ENCODE peak calls at places on chromosome 13, in six cellular contexts. F, P, G, I, N and Y are unnamed samples.

GRCh38 chr13:112246731-112247470 is 129.3 kb upstream of the SPACA7 start:
- DNase-seq in F (no peak), P (no peak), G (no peak), I (no peak), N (no peak), Y (no peak)

GRCh38 chr13:50127017-50127725 is 111.9 kb downstream of the KCNRG start:
- DNase-seq in F (peak; percentile 83), P (peak; percentile 45), G (peak; percentile 58), I (peak; percentile 72), N (no peak), Y (peak; percentile 77)

GRCh38 chr13:99677388-99677951 is 176.2 kb downstream of the TM9SF2 start:
- DNase-seq in F (no peak), P (no peak), G (no peak), I (peak; percentile 34), N (no peak), Y (no peak)

GRCh38 chr13:65461590-65461989 is 1768.5 kb downstream of the PCDH9 start:
- DNase-seq in F (no peak), P (no peak), G (no peak), I (no peak), N (no peak), Y (no peak)

GRCh38 chr13:103466761-103467160 is 400.5 kb upstream of the SLC10A2 start:
- DNase-seq in F (no peak), P (no peak), G (no peak), I (no peak), N (no peak), Y (peak; percentile 43)

GRCh38 chr13:29548722-29549446 is 46.6 kb downstream of the SLC7A1 start:
- DNase-seq in F (no peak), P (no peak), G (no peak), I (peak; percentile 51), N (no peak), Y (peak; percentile 39)

GRCh38 chr13:86848716-86849115 is 822.5 kb upstream of the SLITRK5 start:
- DNase-seq in F (no peak), P (no peak), G (no peak), I (no peak), N (no peak), Y (no peak)

GRCh38 chr13:27401210-27401609 is 23.2 kb upstream of the GTF3A start:
- DNase-seq in F (peak; percentile 59), P (no peak), G (peak; percentile 30), I (peak; percentile 20), N (no peak), Y (no peak)

GRCh38 chr13:98129059-98129741 is 13.7 kb upstream of the FARP1 start:
- DNase-seq in F (no peak), P (no peak), G (no peak), I (no peak), N (no peak), Y (no peak)

GRCh38 chr13:84654654-84655244 is 772.5 kb upstream of the SLITRK1 start:
- DNase-seq in F (no peak), P (peak; percentile 24), G (no peak), I (no peak), N (no peak), Y (peak; percentile 79)

GRCh38 chr13:29849071-29849541 is 1.3 kb downstream of the UBL3 start:
- DNase-seq in F (no peak), P (no peak), G (no peak), I (peak; percentile 40), N (no peak), Y (peak; percentile 53)

GRCh38 chr13:40069173-40070044 is 413.9 kb downstream of the COG6 start:
- DNase-seq in F (peak; percentile 68), P (peak; percentile 61), G (peak; percentile 80), I (peak; percentile 80), N (peak; percentile 25), Y (peak; percentile 92)

GRCh38 chr13:39052944-39053343 is 14.7 kb downstream of the NHLRC3 start:
- DNase-seq in F (no peak), P (no peak), G (no peak), I (no peak), N (no peak), Y (no peak)

GRCh38 chr13:40164137-40164536 is 502.3 kb downstream of the FOXO1 start:
- DNase-seq in F (no peak), P (no peak), G (no peak), I (peak; percentile 36), N (no peak), Y (no peak)

GRCh38 chr13:98483636-98484288 is 93.1 kb downstream of the STK24 start:
- DNase-seq in F (no peak), P (no peak), G (no peak), I (peak; percentile 52), N (no peak), Y (no peak)

GRCh38 chr13:97004096-97004876 is 10.0 kb upstream of the OXGR1 start:
- DNase-seq in F (no peak), P (no peak), G (no peak), I (peak; percentile 22), N (no peak), Y (no peak)

GRCh38 chr13:74443623-74444022 is 309.4 kb upstream of the KLF12 start:
- DNase-seq in F (no peak), P (no peak), G (no peak), I (no peak), N (no peak), Y (no peak)

GRCh38 chr13:83880275-83881027 is 1.8 kb downstream of the SLITRK1 start:
- DNase-seq in F (no peak), P (no peak), G (no peak), I (no peak), N (no peak), Y (peak; percentile 54)

GRCh38 chr13:50123002-50123401 is 107.8 kb downstream of the KCNRG start:
- DNase-seq in F (no peak), P (no peak), G (no peak), I (no peak), N (no peak), Y (no peak)

GRCh38 chr13:32019612-32020233 is 11.9 kb upstream of the FRY start:
- DNase-seq in F (no peak), P (peak; percentile 43), G (no peak), I (peak; percentile 75), N (no peak), Y (peak; percentile 84)

GRCh38 chr13:50617134-50617721 is 226.3 kb downstream of the DLEU7 start:
- DNase-seq in F (no peak), P (no peak), G (no peak), I (no peak), N (no peak), Y (no peak)

GRCh38 chr13:22757530-22758120 is 423.2 kb upstream of the SGCG start:
- DNase-seq in F (no peak), P (no peak), G (no peak), I (peak; percentile 39), N (no peak), Y (no peak)

GRCh38 chr13:66234159-66234558 is 996.0 kb downstream of the PCDH9 start:
- DNase-seq in F (no peak), P (no peak), G (no peak), I (no peak), N (no peak), Y (no peak)

GRCh38 chr13:32165791-32166190 is 134.2 kb downstream of the FRY start:
- DNase-seq in F (peak; percentile 47), P (no peak), G (peak; percentile 74), I (no peak), N (no peak), Y (no peak)

GRCh38 chr13:49113526-49114286 is 106.4 kb upstream of the MLNR start:
- DNase-seq in F (no peak), P (no peak), G (no peak), I (no peak), N (no peak), Y (no peak)

GRCh38 chr13:112893570-112894422 is 75.2 kb upstream of the MCF2L start:
- DNase-seq in F (peak; percentile 58), P (peak; percentile 83), G (no peak), I (peak; percentile 89), N (no peak), Y (peak; percentile 93)

GRCh38 chr13:38530492-38530891 is 156.4 kb upstream of the FREM2 start:
- DNase-seq in F (no peak), P (no peak), G (no peak), I (peak; percentile 15), N (no peak), Y (no peak)

GRCh38 chr13:20258963-20259288 is 26.8 kb upstream of the GJB6 start:
- DNase-seq in F (no peak), P (no peak), G (no peak), I (no peak), N (no peak), Y (no peak)
- H3K4me3 ChIP-seq in F (no peak overlapping the region), P (no peak overlapping the region), G (no peak overlapping the region), I (no peak overlapping the region), N (no peak overlapping the region), Y (no peak overlapping the region)

GRCh38 chr13:35965226-35965927 is 165.8 kb downstream of the DCLK1 start:
- DNase-seq in F (no peak), P (no peak), G (no peak), I (no peak), N (no peak), Y (no peak)
- H3K27ac ChIP-seq in F (no peak overlapping the region), P (no peak overlapping the region), G (peak overlapping the region; percentile 50), I (peak overlapping the region; percentile 33), N (no peak overlapping the region), Y (no peak overlapping the region)

DNA sequence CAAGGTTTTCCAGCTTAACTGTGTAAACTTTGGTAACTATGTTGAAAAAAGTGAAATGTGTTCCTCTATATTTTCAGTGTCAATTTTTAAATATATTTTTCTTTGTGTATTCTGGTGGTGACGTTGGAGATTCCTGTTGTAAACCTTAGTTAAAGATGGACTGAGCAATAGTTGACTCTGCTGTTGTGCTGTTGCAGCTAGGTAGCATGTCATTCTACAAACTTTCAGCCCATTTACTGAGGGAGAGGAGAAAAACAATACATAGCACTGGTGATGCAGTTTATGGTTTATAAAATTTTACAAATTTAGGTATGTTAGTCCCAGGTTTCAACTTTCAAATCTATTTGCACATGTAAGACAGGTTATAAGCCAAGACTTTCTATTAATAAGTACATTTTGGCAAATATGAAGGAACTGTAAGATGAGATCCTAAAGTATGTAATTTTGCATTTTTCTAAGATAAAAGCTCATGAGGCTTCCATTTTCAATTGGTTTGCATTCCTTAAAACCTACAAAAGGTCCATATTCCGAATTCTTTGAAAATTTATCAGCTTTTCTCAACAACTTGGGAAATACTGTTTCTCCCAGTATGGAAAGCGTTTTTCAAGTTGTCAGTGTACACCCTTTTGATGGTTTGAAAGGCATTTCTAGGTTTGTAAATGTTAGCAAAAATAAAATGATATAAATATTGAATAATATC is 1.5 kb downstream of the NDFIP2 start:
- DNase-seq in F (no peak), P (no peak), G (no peak), I (peak; percentile 37), N (no peak), Y (no peak)
- H3K4me1 ChIP-seq in F (peaks cover 33% of the 10 kb centered on the region), P (peaks cover 6% of the 10 kb centered on the region), G (peaks cover 62% of the 10 kb centered on the region), I (peaks cover 35% of the 10 kb centered on the region), N (peaks cover 16% of the 10 kb centered on the region), Y (peaks cover 4% of the 10 kb centered on the region)

DNA sequence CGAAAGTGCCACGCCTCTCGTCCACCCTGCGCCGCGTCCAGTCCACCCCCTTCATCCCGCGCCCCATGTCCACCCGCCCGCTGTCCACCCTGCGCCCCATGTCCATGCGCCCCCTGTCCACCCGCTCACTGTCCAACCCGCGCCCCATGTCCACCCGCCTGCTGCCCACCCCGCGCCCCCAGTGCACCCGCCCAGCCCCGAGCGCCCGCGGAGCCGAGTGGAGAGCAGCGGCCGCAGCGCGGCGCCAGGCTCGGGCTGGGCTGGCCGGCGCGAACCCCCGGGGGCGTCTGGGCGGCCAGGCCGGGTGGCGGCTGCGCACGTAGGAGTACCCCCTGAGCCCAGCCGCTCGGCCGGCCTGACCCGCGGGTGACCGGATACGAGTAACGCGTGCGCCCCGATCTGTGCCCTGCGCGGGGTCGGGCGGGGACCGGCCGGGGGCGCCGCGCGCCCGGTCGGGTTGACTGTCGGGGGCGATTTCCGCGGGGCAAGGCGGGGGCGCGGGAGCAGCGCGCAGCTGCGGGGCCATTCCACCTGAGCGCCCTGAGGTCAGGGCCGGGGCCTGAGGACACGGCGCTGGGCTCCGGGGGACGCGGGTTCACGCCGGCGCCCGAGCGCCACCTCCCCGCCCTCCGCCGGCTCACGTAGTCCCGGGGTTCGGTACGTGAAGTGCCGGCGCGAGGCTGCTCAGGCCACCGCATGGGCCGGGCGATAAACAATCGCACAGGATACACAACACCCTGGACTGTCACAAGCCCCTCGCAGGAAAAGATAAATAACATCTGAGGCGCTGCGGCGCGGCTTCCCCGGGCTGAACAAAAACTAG is 37.5 kb upstream of the FLT1 start:
- DNase-seq in F (peak; percentile 67), P (peak; percentile 47), G (peak; percentile 53), I (peak; percentile 35), N (no peak), Y (peak; percentile 74)
- H3K4me3 ChIP-seq in F (peak overlapping the region; percentile 50), P (peak overlapping the region; percentile 27), G (peak overlapping the region; percentile 69), I (peak overlapping the region; percentile 57), N (peak overlapping the region; percentile 69), Y (peak overlapping the region; percentile 82)